ENCODE peak calls at places on chromosomes 4 and X, in four cellular contexts. One of them, this sample, is unnamed.

GRCh38 chr4:76947369-76947768 is 2.2 kb upstream of the SEPTIN11 start:
- DNase-seq in H9: no peak
- DNase-seq in IMR-90: no peak
- DNase-seq in mesendoderm: peak
- DNase-seq in this sample: no peak

GRCh38 chr4:123352240-123352945 is 44.2 kb upstream of the SPRY1 start:
- DNase-seq in H9: no peak
- DNase-seq in IMR-90: peak
- DNase-seq in mesendoderm: no peak
- DNase-seq in this sample: no peak

GRCh38 chr4:42515156-42515884 is 118.0 kb downstream of the SHISA3 start:
- DNase-seq in H9: no peak
- DNase-seq in IMR-90: peak
- DNase-seq in mesendoderm: peak
- DNase-seq in this sample: no peak

GRCh38 chrX:36898301-36898700 is 109.9 kb upstream of the FAM47C start:
- DNase-seq in H9: no peak
- DNase-seq in IMR-90: peak
- DNase-seq in mesendoderm: peak
- DNase-seq in this sample: no peak

GRCh38 chrX:31499120-31499519 is 427.3 kb upstream of the FTHL17 start:
- DNase-seq in H9: no peak
- DNase-seq in IMR-90: peak
- DNase-seq in mesendoderm: peak
- DNase-seq in this sample: no peak

GRCh38 chr4:37381040-37381668 is 136.6 kb downstream of the NWD2 start:
- DNase-seq in H9: no peak
- DNase-seq in IMR-90: no peak
- DNase-seq in mesendoderm: peak
- DNase-seq in this sample: no peak

GRCh38 chr4:140286503-140286902 is 86.9 kb upstream of the SCOC start:
- DNase-seq in H9: no peak
- DNase-seq in IMR-90: no peak
- DNase-seq in mesendoderm: no peak
- DNase-seq in this sample: no peak

GRCh38 chr4:40227284-40227683 is 30.5 kb downstream of the RHOH start:
- DNase-seq in H9: no peak
- DNase-seq in IMR-90: no peak
- DNase-seq in mesendoderm: peak
- DNase-seq in this sample: no peak

GRCh38 chrX:13652256-13653021 is 502 bp upstream of the TCEANC start:
- DNase-seq in H9: no peak
- DNase-seq in IMR-90: peak
- DNase-seq in mesendoderm: no peak
- DNase-seq in this sample: no peak

GRCh38 chr4:48602222-48602621 is 112.2 kb downstream of the ZAR1 start:
- DNase-seq in H9: no peak
- DNase-seq in IMR-90: peak
- DNase-seq in mesendoderm: no peak
- DNase-seq in this sample: no peak

GRCh38 chr4:8468746-8469535 is 28.4 kb downstream of the TRMT44 start:
- DNase-seq in H9: peak
- DNase-seq in IMR-90: peak
- DNase-seq in mesendoderm: peak
- DNase-seq in this sample: peak

GRCh38 chr4:150625033-150625432 is 43.1 kb downstream of the MAB21L2 start:
- DNase-seq in H9: no peak
- DNase-seq in IMR-90: no peak
- DNase-seq in mesendoderm: peak
- DNase-seq in this sample: no peak

GRCh38 chr4:56728512-56728911 is 47.4 kb upstream of the HOPX start:
- DNase-seq in H9: no peak
- DNase-seq in IMR-90: peak
- DNase-seq in mesendoderm: no peak
- DNase-seq in this sample: no peak

GRCh38 chr4:42871685-42872271 is 20.7 kb upstream of the GRXCR1 start:
- DNase-seq in H9: no peak
- DNase-seq in IMR-90: no peak
- DNase-seq in mesendoderm: no peak
- DNase-seq in this sample: no peak

GRCh38 chr4:81663368-81663767 is 191.7 kb upstream of the RASGEF1B start:
- DNase-seq in H9: no peak
- DNase-seq in IMR-90: no peak
- DNase-seq in mesendoderm: no peak
- DNase-seq in this sample: no peak

GRCh38 chr4:112120021-112120420 is 25.2 kb upstream of the FAM241A start:
- DNase-seq in H9: no peak
- DNase-seq in IMR-90: no peak
- DNase-seq in mesendoderm: no peak
- DNase-seq in this sample: no peak

GRCh38 chr4:81257841-81258240 is 42.8 kb upstream of the PRKG2 start:
- DNase-seq in H9: no peak
- DNase-seq in IMR-90: no peak
- DNase-seq in mesendoderm: no peak
- DNase-seq in this sample: no peak

GRCh38 chr4:28313729-28314713 is 1453.4 kb downstream of the STIM2 start:
- DNase-seq in H9: no peak
- DNase-seq in IMR-90: no peak
- DNase-seq in mesendoderm: no peak
- DNase-seq in this sample: no peak

GRCh38 chrX:110210417-110211139 is 107.3 kb downstream of the AMMECR1 start:
- DNase-seq in H9: no peak
- DNase-seq in IMR-90: peak
- DNase-seq in mesendoderm: no peak
- DNase-seq in this sample: no peak

GRCh38 chrX:32614707-32615106 is 596.6 kb downstream of the DMD start:
- DNase-seq in H9: no peak
- DNase-seq in IMR-90: no peak
- DNase-seq in mesendoderm: no peak
- DNase-seq in this sample: no peak

GRCh38 chr4:56937262-56937661 is 29.6 kb downstream of the REST start:
- DNase-seq in H9: no peak
- DNase-seq in IMR-90: peak
- DNase-seq in mesendoderm: no peak
- DNase-seq in this sample: no peak

GRCh38 chrX:111098874-111099273 is 2.9 kb downstream of the PAK3 start:
- DNase-seq in H9: peak
- DNase-seq in IMR-90: peak
- DNase-seq in mesendoderm: peak
- DNase-seq in this sample: no peak

GRCh38 chr4:122329876-122330595 is 48.8 kb upstream of the ADAD1 start:
- DNase-seq in H9: no peak
- DNase-seq in IMR-90: peak
- DNase-seq in mesendoderm: peak
- DNase-seq in this sample: no peak

GRCh38 chrX:13250831-13251612 is 68.8 kb downstream of the ATXN3L start:
- DNase-seq in H9: no peak
- DNase-seq in IMR-90: peak
- DNase-seq in mesendoderm: no peak
- DNase-seq in this sample: no peak

GRCh38 chrX:56281789-56282188 is 49.6 kb downstream of the KLF8 start:
- DNase-seq in H9: no peak
- DNase-seq in IMR-90: peak
- DNase-seq in mesendoderm: peak
- DNase-seq in this sample: no peak

GRCh38 chr4:54728342-54728741 is 70.6 kb downstream of the KIT start:
- DNase-seq in H9: no peak
- DNase-seq in IMR-90: no peak
- DNase-seq in mesendoderm: no peak
- DNase-seq in this sample: no peak

GRCh38 chrX:16712825-16713155 is 321 bp upstream of the CTPS2 start:
- DNase-seq in H9: no peak
- DNase-seq in IMR-90: no peak
- DNase-seq in mesendoderm: peak
- DNase-seq in this sample: no peak

GRCh38 chr4:6727081-6727942 is 11.3 kb downstream of the BLOC1S4 start:
- DNase-seq in H9: peak
- DNase-seq in IMR-90: no peak
- DNase-seq in mesendoderm: peak
- DNase-seq in this sample: no peak

GRCh38 chrX:2383735-2384134 is 117.0 kb downstream of the DHRSX start:
- DNase-seq in H9: no peak
- DNase-seq in IMR-90: no peak
- DNase-seq in mesendoderm: no peak
- DNase-seq in this sample: no peak

GRCh38 chr4:77044458-77045124 is 31.2 kb downstream of the CCNI start:
- DNase-seq in H9: no peak
- DNase-seq in IMR-90: peak
- DNase-seq in mesendoderm: peak
- DNase-seq in this sample: no peak

GRCh38 chrX:104391905-104392304 is 137.2 kb upstream of the ESX1 start:
- DNase-seq in H9: no peak
- DNase-seq in IMR-90: no peak
- DNase-seq in mesendoderm: no peak
- DNase-seq in this sample: no peak

GRCh38 chrX:101442095-101442494 is 34.1 kb downstream of the HNRNPH2 start:
- DNase-seq in H9: no peak
- DNase-seq in IMR-90: no peak
- DNase-seq in mesendoderm: no peak
- DNase-seq in this sample: no peak

GRCh38 chr4:107376293-107376692 is 340.2 kb upstream of the DKK2 start:
- DNase-seq in H9: no peak
- DNase-seq in IMR-90: no peak
- DNase-seq in mesendoderm: no peak
- DNase-seq in this sample: no peak

GRCh38 chr4:139175647-139176298 is 1.2 kb downstream of the ELF2 start:
- DNase-seq in H9: no peak
- DNase-seq in IMR-90: peak
- DNase-seq in mesendoderm: no peak
- DNase-seq in this sample: no peak

GRCh38 chr4:11367371-11367770 is 61.3 kb downstream of the HS3ST1 start:
- DNase-seq in H9: no peak
- DNase-seq in IMR-90: peak
- DNase-seq in mesendoderm: peak
- DNase-seq in this sample: no peak

GRCh38 chr4:152709675-152710438 is 30.1 kb upstream of the TMEM154 start:
- DNase-seq in H9: no peak
- DNase-seq in IMR-90: no peak
- DNase-seq in mesendoderm: peak
- DNase-seq in this sample: no peak

GRCh38 chr4:112523764-112524505 is 8.0 kb upstream of the NEUROG2 start:
- DNase-seq in H9: peak
- DNase-seq in IMR-90: no peak
- DNase-seq in mesendoderm: peak
- DNase-seq in this sample: peak

GRCh38 chr4:170853422-170854021 is 763.8 kb upstream of the AADAT start:
- DNase-seq in H9: peak
- DNase-seq in IMR-90: no peak
- DNase-seq in mesendoderm: peak
- DNase-seq in this sample: peak

GRCh38 chrX:99717716-99718115 is 692.4 kb downstream of the PCDH19 start:
- DNase-seq in H9: no peak
- DNase-seq in IMR-90: no peak
- DNase-seq in mesendoderm: no peak
- DNase-seq in this sample: no peak
- H4K5ac ChIP-seq in H9: no peak
- H4K5ac ChIP-seq in IMR-90: no peak
- H4K5ac ChIP-seq in mesendoderm: no peak
- H4K5ac ChIP-seq in this sample: no peak

DNA sequence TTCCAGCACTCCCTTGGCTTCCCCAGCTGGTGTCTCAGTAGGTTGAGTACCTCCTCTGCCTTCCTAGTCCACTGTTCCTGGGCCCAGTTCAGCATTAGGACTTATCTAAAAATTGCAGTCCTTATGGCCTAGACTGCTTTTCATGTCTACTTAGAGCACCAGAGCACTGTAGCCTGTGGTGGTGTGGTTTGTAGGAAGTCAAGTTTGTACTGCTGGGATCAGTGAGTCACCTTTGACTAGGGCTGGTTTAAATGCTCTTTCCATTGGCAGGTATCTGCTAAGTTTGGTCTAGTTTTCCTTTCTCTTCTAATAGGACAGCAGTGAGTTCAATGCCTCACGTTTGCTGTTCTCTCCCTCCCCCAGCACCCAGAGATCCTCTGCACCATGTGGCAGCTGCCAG is 233.6 kb upstream of the WDFY3 start:
- DNase-seq in H9: no peak
- DNase-seq in IMR-90: no peak
- DNase-seq in mesendoderm: no peak
- DNase-seq in this sample: no peak
- H4K5ac ChIP-seq in H9: no peak
- H4K5ac ChIP-seq in IMR-90: no peak
- H4K5ac ChIP-seq in mesendoderm: no peak
- H4K5ac ChIP-seq in this sample: no peak

GRCh38 chr4:179624768-179625181 is 2182.5 kb upstream of the AGA start:
- DNase-seq in H9: peak
- DNase-seq in IMR-90: peak
- DNase-seq in mesendoderm: peak
- DNase-seq in this sample: no peak

GRCh38 chr4:179626687-179627086 is 2184.4 kb upstream of the AGA start:
- DNase-seq in H9: peak
- DNase-seq in IMR-90: no peak
- DNase-seq in mesendoderm: peak
- DNase-seq in this sample: peak

GRCh38 chr4:179625391-179625790 is 2183.2 kb upstream of the AGA start:
- DNase-seq in H9: no peak
- DNase-seq in IMR-90: peak
- DNase-seq in mesendoderm: peak
- DNase-seq in this sample: no peak
- H4K5ac ChIP-seq in H9: no peak
- H4K5ac ChIP-seq in IMR-90: peak
- H4K5ac ChIP-seq in mesendoderm: no peak
- H4K5ac ChIP-seq in this sample: no peak

GRCh38 chr4:25672756-25673155 is 17.1 kb downstream of the SLC34A2 start:
- DNase-seq in H9: no peak
- DNase-seq in IMR-90: no peak
- DNase-seq in mesendoderm: no peak
- DNase-seq in this sample: no peak
- H4K5ac ChIP-seq in H9: no peak
- H4K5ac ChIP-seq in IMR-90: no peak
- H4K5ac ChIP-seq in mesendoderm: no peak
- H4K5ac ChIP-seq in this sample: no peak

GRCh38 chr4:15562623-15563022 is 92.5 kb downstream of the FBXL5 start:
- DNase-seq in H9: no peak
- DNase-seq in IMR-90: no peak
- DNase-seq in mesendoderm: no peak
- DNase-seq in this sample: no peak
- H4K5ac ChIP-seq in H9: no peak
- H4K5ac ChIP-seq in IMR-90: no peak
- H4K5ac ChIP-seq in mesendoderm: no peak
- H4K5ac ChIP-seq in this sample: no peak

This sample was measured in H1.